ENCODE peak calls at places on chromosomes 11 and 22, in five cellular contexts. One of them, this sample, is unnamed.

GRCh38 chr11:69523453-69523852 is 42.0 kb downstream of the LINC01488 start:
- DNase-seq in uterus: no peak
- DNase-seq in cardiac fibroblast: no peak
- DNase-seq in Calu3: no peak
- DNase-seq in AG09319: no peak
- DNase-seq in this sample: no peak

GRCh38 chr11:130431806-130432205 is 3.4 kb upstream of the ADAMTS8 start:
- DNase-seq in uterus: no peak
- DNase-seq in cardiac fibroblast: peak; percentile 65
- DNase-seq in Calu3: no peak
- DNase-seq in AG09319: no peak
- DNase-seq in this sample: no peak

GRCh38 chr22:20109411-20110358 is 6.2 kb upstream of the RANBP1 start:
- DNase-seq in uterus: no peak
- DNase-seq in cardiac fibroblast: no peak
- DNase-seq in Calu3: no peak
- DNase-seq in AG09319: no peak
- DNase-seq in this sample: no peak

GRCh38 chr11:122697636-122698167 is 42.2 kb downstream of the UBASH3B start:
- DNase-seq in uterus: no peak
- DNase-seq in cardiac fibroblast: peak; percentile 85
- DNase-seq in Calu3: no peak
- DNase-seq in AG09319: no peak
- DNase-seq in this sample: no peak

GRCh38 chr22:36155702-36156101 is 4.9 kb downstream of the APOL3 start:
- DNase-seq in uterus: peak; percentile 83
- DNase-seq in cardiac fibroblast: peak; percentile 45
- DNase-seq in Calu3: no peak
- DNase-seq in AG09319: no peak
- DNase-seq in this sample: no peak

GRCh38 chr11:70542406-70542805 is 144.1 kb downstream of the CTTN start:
- DNase-seq in uterus: no peak
- DNase-seq in cardiac fibroblast: no peak
- DNase-seq in Calu3: no peak
- DNase-seq in AG09319: no peak
- DNase-seq in this sample: no peak

GRCh38 chr11:92298238-92298565 is 73.6 kb downstream of the FAT3 start:
- DNase-seq in uterus: no peak
- DNase-seq in cardiac fibroblast: no peak
- DNase-seq in Calu3: no peak
- DNase-seq in AG09319: no peak
- DNase-seq in this sample: no peak

GRCh38 chr22:46801331-46801811 is 38.9 kb downstream of the TBC1D22A start:
- DNase-seq in uterus: no peak
- DNase-seq in cardiac fibroblast: no peak
- DNase-seq in Calu3: no peak
- DNase-seq in AG09319: no peak
- DNase-seq in this sample: no peak

GRCh38 chr11:18766015-18766414 is 25.6 kb downstream of the PTPN5 start:
- DNase-seq in uterus: no peak
- DNase-seq in cardiac fibroblast: no peak
- DNase-seq in Calu3: no peak
- DNase-seq in AG09319: no peak
- DNase-seq in this sample: no peak

GRCh38 chr22:37894939-37895670 is 11.0 kb upstream of the MICALL1 start:
- DNase-seq in uterus: no peak
- DNase-seq in cardiac fibroblast: no peak
- DNase-seq in Calu3: peak; percentile 60
- DNase-seq in AG09319: no peak
- DNase-seq in this sample: no peak

GRCh38 chr11:35678471-35678870 is 15.9 kb downstream of the TRIM44 start:
- DNase-seq in uterus: no peak
- DNase-seq in cardiac fibroblast: no peak
- DNase-seq in Calu3: no peak
- DNase-seq in AG09319: no peak
- DNase-seq in this sample: no peak

GRCh38 chr11:23866641-23867040 is 630.2 kb upstream of the LUZP2 start:
- DNase-seq in uterus: no peak
- DNase-seq in cardiac fibroblast: peak; percentile 24
- DNase-seq in Calu3: no peak
- DNase-seq in AG09319: no peak
- DNase-seq in this sample: no peak

GRCh38 chr11:29306527-29306926 is 710.3 kb downstream of the KCNA4 start:
- DNase-seq in uterus: no peak
- DNase-seq in cardiac fibroblast: peak; percentile 94
- DNase-seq in Calu3: no peak
- DNase-seq in AG09319: no peak
- DNase-seq in this sample: no peak

GRCh38 chr11:112174789-112175595 is at the start of gene BCO2:
- DNase-seq in uterus: peak; percentile 86
- DNase-seq in cardiac fibroblast: peak; percentile 86
- DNase-seq in Calu3: peak; percentile 78
- DNase-seq in AG09319: peak; percentile 34
- DNase-seq in this sample: peak; percentile 96

GRCh38 chr22:43740587-43741270 is 71.4 kb downstream of the EFCAB6 start:
- DNase-seq in uterus: no peak
- DNase-seq in cardiac fibroblast: no peak
- DNase-seq in Calu3: no peak
- DNase-seq in AG09319: no peak
- DNase-seq in this sample: no peak

GRCh38 chr11:57460017-57460755 is at the start of gene RTN4RL2:
- DNase-seq in uterus: no peak
- DNase-seq in cardiac fibroblast: peak; percentile 32
- DNase-seq in Calu3: peak; percentile 44
- DNase-seq in AG09319: no peak
- DNase-seq in this sample: no peak

GRCh38 chr11:75463106-75463774 is 30.2 kb upstream of the KLHL35 start:
- DNase-seq in uterus: no peak
- DNase-seq in cardiac fibroblast: no peak
- DNase-seq in Calu3: no peak
- DNase-seq in AG09319: no peak
- DNase-seq in this sample: no peak

GRCh38 chr22:21443735-21444421 is 23.3 kb upstream of the TMEM191C start:
- DNase-seq in uterus: peak; percentile 11
- DNase-seq in cardiac fibroblast: no peak
- DNase-seq in Calu3: no peak
- DNase-seq in AG09319: no peak
- DNase-seq in this sample: no peak

GRCh38 chr11:58513747-58514367 is 6.0 kb upstream of the OR5B21 start:
- DNase-seq in uterus: no peak
- DNase-seq in cardiac fibroblast: peak; percentile 86
- DNase-seq in Calu3: peak; percentile 57
- DNase-seq in AG09319: peak; percentile 19
- DNase-seq in this sample: no peak

GRCh38 chr22:17706451-17706900 is 67.8 kb downstream of the BID start:
- DNase-seq in uterus: peak; percentile 32
- DNase-seq in cardiac fibroblast: peak; percentile 95
- DNase-seq in Calu3: peak; percentile 69
- DNase-seq in AG09319: peak; percentile 83
- DNase-seq in this sample: no peak

GRCh38 chr11:75371930-75372876 is 20.7 kb upstream of the ARRB1 start:
- DNase-seq in uterus: no peak
- DNase-seq in cardiac fibroblast: peak; percentile 72
- DNase-seq in Calu3: peak; percentile 34
- DNase-seq in AG09319: no peak
- DNase-seq in this sample: no peak

GRCh38 chr11:123509737-123510578 is 79.9 kb downstream of the GRAMD1B start:
- DNase-seq in uterus: no peak
- DNase-seq in cardiac fibroblast: peak; percentile 78
- DNase-seq in Calu3: no peak
- DNase-seq in AG09319: no peak
- DNase-seq in this sample: no peak

GRCh38 chr11:70423523-70424505 is 25.5 kb downstream of the CTTN start:
- DNase-seq in uterus: no peak
- DNase-seq in cardiac fibroblast: peak; percentile 92
- DNase-seq in Calu3: peak; percentile 28
- DNase-seq in AG09319: peak; percentile 11
- DNase-seq in this sample: no peak

GRCh38 chr11:19962795-19963163 is 197.5 kb downstream of the DBX1 start:
- DNase-seq in uterus: no peak
- DNase-seq in cardiac fibroblast: peak; percentile 70
- DNase-seq in Calu3: no peak
- DNase-seq in AG09319: no peak
- DNase-seq in this sample: no peak

GRCh38 chr22:38718414-38718813 is 12.7 kb downstream of the GTPBP1 start:
- DNase-seq in uterus: peak; percentile 64
- DNase-seq in cardiac fibroblast: peak; percentile 76
- DNase-seq in Calu3: peak; percentile 77
- DNase-seq in AG09319: peak; percentile 54
- DNase-seq in this sample: peak; percentile 50

GRCh38 chr22:39266398-39267030 is 21.7 kb upstream of the PDGFB start:
- DNase-seq in uterus: no peak
- DNase-seq in cardiac fibroblast: peak; percentile 40
- DNase-seq in Calu3: no peak
- DNase-seq in AG09319: no peak
- DNase-seq in this sample: no peak

GRCh38 chr11:3626250-3626960 is 15.4 kb downstream of the ART5 start:
- DNase-seq in uterus: no peak
- DNase-seq in cardiac fibroblast: no peak
- DNase-seq in Calu3: no peak
- DNase-seq in AG09319: no peak
- DNase-seq in this sample: no peak

DNA sequence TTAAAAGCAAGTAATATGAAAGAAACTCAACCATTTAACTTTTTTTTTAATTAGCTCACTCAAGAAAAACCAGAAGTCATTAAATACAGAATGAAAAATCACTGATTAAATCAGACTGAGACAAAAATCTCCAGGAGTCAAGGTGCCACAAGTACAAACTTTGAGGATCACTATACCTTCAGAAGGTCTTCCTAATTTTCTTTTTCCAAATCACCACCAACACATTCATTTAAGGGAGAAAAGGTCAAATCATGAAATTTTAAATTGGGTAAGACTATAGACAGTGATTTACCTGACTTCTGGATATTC is 32.3 kb downstream of the PITPNB start:
- DNase-seq in uterus: no peak
- DNase-seq in cardiac fibroblast: no peak
- DNase-seq in Calu3: no peak
- DNase-seq in AG09319: no peak
- DNase-seq in this sample: no peak
- TF ChIP-seq CTCF in uterus: no peak
- TF ChIP-seq CTCF in cardiac fibroblast: no peak
- TF ChIP-seq CTCF in Calu3: no peak
- TF ChIP-seq CTCF in AG09319: no peak
- TF ChIP-seq CTCF in this sample: no peak

GRCh38 chr11:113773416-113774173 is at the start of gene ZW10:
- DNase-seq in uterus: peak; percentile 96
- DNase-seq in cardiac fibroblast: peak; percentile 98
- DNase-seq in Calu3: peak; percentile 93
- DNase-seq in AG09319: peak; percentile 93
- DNase-seq in this sample: peak; percentile 94
- TF ChIP-seq CTCF in uterus: peak; percentile 82
- TF ChIP-seq CTCF in cardiac fibroblast: peak; percentile 80
- TF ChIP-seq CTCF in Calu3: peak; percentile 63
- TF ChIP-seq CTCF in AG09319: peak; percentile 76
- TF ChIP-seq CTCF in this sample: no peak

GRCh38 chr11:60743058-60743457 is 13.6 kb upstream of the MS4A15 start:
- DNase-seq in uterus: no peak
- DNase-seq in cardiac fibroblast: no peak
- DNase-seq in Calu3: no peak
- DNase-seq in AG09319: no peak
- DNase-seq in this sample: no peak
- TF ChIP-seq CTCF in uterus: no peak
- TF ChIP-seq CTCF in cardiac fibroblast: no peak
- TF ChIP-seq CTCF in Calu3: no peak
- TF ChIP-seq CTCF in AG09319: no peak
- TF ChIP-seq CTCF in this sample: no peak

GRCh38 chr11:43921561-43922294 is 20.7 kb upstream of the C11orf96 start:
- DNase-seq in uterus: no peak
- DNase-seq in cardiac fibroblast: no peak
- DNase-seq in Calu3: no peak
- DNase-seq in AG09319: no peak
- DNase-seq in this sample: no peak
- TF ChIP-seq CTCF in uterus: no peak
- TF ChIP-seq CTCF in cardiac fibroblast: no peak
- TF ChIP-seq CTCF in Calu3: no peak
- TF ChIP-seq CTCF in AG09319: no peak
- TF ChIP-seq CTCF in this sample: no peak

GRCh38 chr11:27696112-27696511 is 4.1 kb downstream of the BDNF start:
- DNase-seq in uterus: no peak
- DNase-seq in cardiac fibroblast: peak; percentile 45
- DNase-seq in Calu3: no peak
- DNase-seq in AG09319: no peak
- DNase-seq in this sample: no peak

GRCh38 chr11:27697679-27698275 is 2.5 kb downstream of the BDNF start:
- DNase-seq in uterus: no peak
- DNase-seq in cardiac fibroblast: peak; percentile 73
- DNase-seq in Calu3: no peak
- DNase-seq in AG09319: no peak
- DNase-seq in this sample: no peak

GRCh38 chr11:27696961-27697360 is 3.3 kb downstream of the BDNF start:
- DNase-seq in uterus: no peak
- DNase-seq in cardiac fibroblast: peak; percentile 39
- DNase-seq in Calu3: no peak
- DNase-seq in AG09319: no peak
- DNase-seq in this sample: no peak

GRCh38 chr11:27693398-27693797 is 6.9 kb downstream of the BDNF start:
- DNase-seq in uterus: no peak
- DNase-seq in cardiac fibroblast: peak; percentile 55
- DNase-seq in Calu3: no peak
- DNase-seq in AG09319: no peak
- DNase-seq in this sample: no peak

DNA sequence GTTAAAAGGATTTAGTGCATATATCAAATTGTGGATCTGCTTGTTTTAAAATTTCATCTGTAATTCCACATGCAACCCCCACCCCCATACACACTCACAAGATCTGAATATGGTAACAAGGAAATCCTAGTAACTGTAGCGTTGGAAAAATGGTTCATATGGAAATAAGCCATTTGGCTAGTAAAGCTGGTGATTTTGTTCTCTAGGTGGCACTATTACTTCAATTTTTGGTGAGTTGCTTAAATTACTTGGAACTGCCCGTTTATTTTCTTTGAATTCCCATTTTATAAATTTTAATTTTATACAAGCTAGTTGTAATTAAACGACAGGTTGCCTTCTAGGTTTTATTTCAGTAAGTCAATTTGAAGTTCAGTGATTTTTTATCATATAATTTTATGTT is 5.3 kb downstream of the BDNF start:
- DNase-seq in uterus: no peak
- DNase-seq in cardiac fibroblast: peak; percentile 65
- DNase-seq in Calu3: no peak
- DNase-seq in AG09319: no peak
- DNase-seq in this sample: no peak
- TF ChIP-seq CTCF in uterus: no peak
- TF ChIP-seq CTCF in cardiac fibroblast: peak; percentile 37
- TF ChIP-seq CTCF in Calu3: peak; percentile 31
- TF ChIP-seq CTCF in AG09319: peak; percentile 31
- TF ChIP-seq CTCF in this sample: no peak

GRCh38 chr11:61022311-61023085 is 51.0 kb downstream of the CD6 start:
- DNase-seq in uterus: no peak
- DNase-seq in cardiac fibroblast: no peak
- DNase-seq in Calu3: no peak
- DNase-seq in AG09319: no peak
- DNase-seq in this sample: no peak
- TF ChIP-seq CTCF in uterus: no peak
- TF ChIP-seq CTCF in cardiac fibroblast: no peak
- TF ChIP-seq CTCF in Calu3: no peak
- TF ChIP-seq CTCF in AG09319: no peak
- TF ChIP-seq CTCF in this sample: no peak

This sample was measured in omental fat pad.